ENCODE peak calls at places on chromosomes 7 and 10, in eight cellular contexts. F, E, O, V, L, X, I and P are unnamed samples.

GRCh38 chr7:17298102-17298839 is at the start of gene AHR:
- DNase-seq in F (peak), E (peak), O (peak), V (peak), L (peak), X (peak), I (peak), P (no peak)

GRCh38 chr7:19754521-19755116 is 18.8 kb downstream of the TMEM196 start:
- DNase-seq in F (no peak), E (peak), O (no peak), V (peak), L (peak), X (peak), I (no peak), P (no peak)

GRCh38 chr7:92767427-92767826 is 68.9 kb downstream of the CDK6 start:
- DNase-seq in F (no peak), E (peak), O (no peak), V (peak), L (no peak), X (no peak), I (no peak), P (no peak)

GRCh38 chr10:124078714-124079113 is 14.7 kb downstream of the CHST15 start:
- DNase-seq in F (no peak), E (no peak), O (no peak), V (no peak), L (no peak), X (no peak), I (no peak), P (no peak)

GRCh38 chr7:48114115-48114514 is 25.1 kb downstream of the UPP1 start:
- DNase-seq in F (no peak), E (no peak), O (no peak), V (no peak), L (no peak), X (no peak), I (no peak), P (no peak)

GRCh38 chr7:66247387-66248078 is 42.4 kb downstream of the TPST1 start:
- DNase-seq in F (no peak), E (no peak), O (no peak), V (no peak), L (no peak), X (no peak), I (no peak), P (no peak)

GRCh38 chr7:91496251-91496820 is 232.1 kb downstream of the FZD1 start:
- DNase-seq in F (no peak), E (no peak), O (no peak), V (no peak), L (no peak), X (no peak), I (no peak), P (no peak)

GRCh38 chr10:65570143-65571010 is 1355.5 kb upstream of the LRRTM3 start:
- DNase-seq in F (peak), E (peak), O (no peak), V (peak), L (peak), X (peak), I (no peak), P (no peak)

GRCh38 chr7:2257046-2257551 is 15.1 kb downstream of the NUDT1 start:
- DNase-seq in F (no peak), E (no peak), O (no peak), V (no peak), L (no peak), X (no peak), I (no peak), P (no peak)

GRCh38 chr10:27513451-27514191 is 9.5 kb downstream of the RAB18 start:
- DNase-seq in F (no peak), E (peak), O (no peak), V (peak), L (no peak), X (no peak), I (no peak), P (no peak)

GRCh38 chr10:24806262-24806661 is 82.6 kb upstream of the ARHGAP21 start:
- DNase-seq in F (no peak), E (no peak), O (no peak), V (no peak), L (no peak), X (no peak), I (no peak), P (no peak)

GRCh38 chr7:15490261-15490660 is 71.6 kb downstream of the AGMO start:
- DNase-seq in F (no peak), E (no peak), O (no peak), V (no peak), L (no peak), X (no peak), I (no peak), P (no peak)

GRCh38 chr7:77569514-77570232 is 32.6 kb downstream of the PTPN12 start:
- DNase-seq in F (no peak), E (peak), O (no peak), V (no peak), L (no peak), X (no peak), I (no peak), P (no peak)

GRCh38 chr7:23955145-23955544 is 245.1 kb downstream of the STK31 start:
- DNase-seq in F (no peak), E (no peak), O (no peak), V (no peak), L (no peak), X (no peak), I (no peak), P (no peak)

GRCh38 chr10:11416974-11417373 is 194.5 kb downstream of the USP6NL start:
- DNase-seq in F (no peak), E (no peak), O (no peak), V (no peak), L (no peak), X (no peak), I (no peak), P (no peak)

GRCh38 chr10:57657164-57657765 is 610.4 kb downstream of the IPMK start:
- DNase-seq in F (no peak), E (peak), O (no peak), V (peak), L (peak), X (peak), I (no peak), P (no peak)

GRCh38 chr7:7830122-7830878 is 111.9 kb upstream of the RPA3 start:
- DNase-seq in F (no peak), E (peak), O (no peak), V (no peak), L (no peak), X (no peak), I (no peak), P (no peak)

GRCh38 chr7:23467281-23467680 is 3.0 kb downstream of the IGF2BP3 start:
- DNase-seq in F (no peak), E (peak), O (no peak), V (no peak), L (no peak), X (no peak), I (no peak), P (no peak)

GRCh38 chr10:52682766-52683165 is 89.8 kb downstream of the MBL2 start:
- DNase-seq in F (no peak), E (peak), O (no peak), V (no peak), L (no peak), X (no peak), I (no peak), P (no peak)

GRCh38 chr7:1750541-1751021 is 80.5 kb downstream of the ELFN1 start:
- DNase-seq in F (no peak), E (no peak), O (no peak), V (no peak), L (no peak), X (no peak), I (no peak), P (no peak)

GRCh38 chr7:81210092-81211064 is 291.5 kb upstream of the SEMA3C start:
- DNase-seq in F (no peak), E (peak), O (no peak), V (peak), L (no peak), X (no peak), I (no peak), P (no peak)

GRCh38 chr10:26870766-26871165 is 10.0 kb upstream of the ABI1 start:
- DNase-seq in F (no peak), E (no peak), O (no peak), V (no peak), L (no peak), X (no peak), I (no peak), P (no peak)

GRCh38 chr10:18571076-18571475 is 80.3 kb downstream of the NSUN6 start:
- DNase-seq in F (no peak), E (no peak), O (no peak), V (no peak), L (no peak), X (no peak), I (no peak), P (no peak)

GRCh38 chr7:154720016-154720415 is 282.9 kb downstream of the PAXIP1 start:
- DNase-seq in F (no peak), E (no peak), O (no peak), V (no peak), L (no peak), X (no peak), I (no peak), P (no peak)

GRCh38 chr10:80861882-80862281 is 324.2 kb downstream of the SH2D4B start:
- DNase-seq in F (no peak), E (no peak), O (no peak), V (no peak), L (no peak), X (no peak), I (no peak), P (no peak)

GRCh38 chr10:944034-944831 is 12.7 kb upstream of the LARP4B start:
- DNase-seq in F (peak), E (peak), O (no peak), V (peak), L (no peak), X (no peak), I (no peak), P (no peak)

GRCh38 chr7:20327047-20327446 is 3.7 kb upstream of the ITGB8 start:
- DNase-seq in F (no peak), E (peak), O (no peak), V (peak), L (no peak), X (no peak), I (no peak), P (no peak)

GRCh38 chr10:71014021-71014782 is 125.8 kb upstream of the PCBD1 start:
- DNase-seq in F (no peak), E (no peak), O (no peak), V (no peak), L (no peak), X (no peak), I (no peak), P (no peak)
- TF ChIP-seq CTCF in F (no peak), E (no peak), O (no peak), V (no peak), L (no peak), X (no peak), I (no peak), P (no peak)

DNA sequence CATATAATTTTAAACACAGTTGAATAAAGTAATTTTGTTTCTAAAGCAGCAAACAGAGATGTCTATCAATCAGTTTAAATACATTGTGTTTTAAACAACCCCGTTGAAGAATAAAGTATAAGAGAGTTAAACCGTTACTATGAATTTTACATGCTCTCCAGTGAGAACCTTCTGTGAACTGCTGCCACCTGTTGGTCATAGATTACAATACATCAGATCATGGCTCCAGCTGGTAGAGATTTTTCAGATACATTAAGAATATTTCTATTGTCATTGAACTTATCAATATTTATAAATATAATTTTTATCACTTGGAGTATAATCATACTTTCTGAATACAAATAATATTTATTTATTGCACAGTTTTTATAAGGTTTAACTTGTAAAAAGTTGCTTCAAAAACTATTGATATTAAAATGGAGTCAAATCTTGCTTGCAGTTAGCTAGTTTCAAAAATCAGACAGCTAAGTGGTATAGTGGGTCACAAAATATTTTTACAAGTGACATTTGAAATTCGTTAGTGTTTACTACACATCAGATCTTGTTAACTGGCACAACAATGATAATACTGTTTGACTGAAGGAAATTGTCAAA is 561.1 kb upstream of the PHF14 start:
- DNase-seq in F (no peak), E (peak), O (no peak), V (peak), L (peak), X (peak), I (no peak), P (no peak)
- TF ChIP-seq CTCF in F (peak), E (peak), O (peak), V (peak), L (peak), X (peak), I (peak), P (peak)

GRCh38 chr7:73391396-73391795 is 42.2 kb upstream of the FZD9 start:
- DNase-seq in F (no peak), E (no peak), O (no peak), V (no peak), L (no peak), X (no peak), I (no peak), P (no peak)
- TF ChIP-seq CTCF in F (no peak), E (no peak), O (no peak), V (no peak), L (no peak), X (no peak), I (no peak), P (no peak)

DNA sequence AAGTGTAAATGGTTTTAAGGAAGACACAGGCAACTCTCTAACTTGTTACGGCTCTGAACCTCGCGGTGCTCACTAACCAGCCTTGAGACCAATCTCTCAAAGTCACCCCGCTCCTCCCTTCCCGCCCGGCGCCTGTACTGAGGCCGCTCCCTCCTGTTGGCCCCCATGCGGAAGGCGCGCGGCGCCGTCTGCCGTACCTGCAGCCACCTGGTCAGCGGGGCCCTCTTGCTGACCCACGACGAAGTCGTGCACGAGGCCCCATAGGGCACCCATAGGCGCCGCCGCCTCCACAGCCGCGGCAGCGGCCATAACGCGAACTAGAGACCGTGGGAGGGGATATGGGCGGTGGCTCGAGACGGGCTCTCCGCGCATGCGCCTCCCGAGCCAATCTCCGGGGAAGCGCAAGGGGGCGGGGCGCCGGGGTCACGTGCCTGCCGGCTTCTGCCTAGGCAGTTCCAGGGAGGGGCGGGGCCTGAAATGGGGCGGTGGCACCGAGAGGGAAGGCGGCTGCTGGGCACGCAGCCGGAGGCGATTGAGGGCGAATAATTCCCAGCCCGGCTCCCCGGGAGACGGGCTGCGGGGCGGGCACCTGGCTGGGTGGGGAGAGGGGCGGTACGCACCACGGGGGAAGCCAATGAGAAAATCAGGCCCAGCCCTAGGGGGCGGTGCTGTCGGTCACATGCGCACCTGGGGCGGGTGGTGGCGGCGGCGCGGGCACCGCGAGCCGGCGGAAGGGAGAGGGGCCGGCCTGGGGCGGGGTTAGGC is at the start of gene MMS19:
- DNase-seq in F (peak), E (peak), O (peak), V (peak), L (peak), X (peak), I (peak), P (peak)
- TF ChIP-seq CTCF in F (no peak), E (no peak), O (no peak), V (no peak), L (no peak), X (peak), I (no peak), P (no peak)

DNA sequence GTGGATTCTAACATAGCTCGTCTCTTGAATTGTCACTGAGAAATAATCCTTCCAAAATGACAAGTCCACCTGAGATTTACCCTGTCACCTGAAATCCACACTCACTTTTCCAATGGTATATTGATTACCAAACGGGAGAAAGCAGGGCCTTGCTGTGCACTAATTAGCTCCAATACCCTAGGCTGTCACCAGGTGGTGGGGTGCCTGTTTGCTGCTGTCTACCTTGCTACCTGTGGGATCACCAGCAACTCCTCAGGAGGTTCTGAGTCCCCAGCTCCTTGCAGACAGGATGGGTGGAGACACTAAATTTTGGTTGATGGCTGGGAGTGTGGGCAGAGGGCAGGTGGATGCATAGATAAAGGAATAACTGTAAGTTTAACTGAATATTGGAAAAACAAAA is 237.2 kb upstream of the ZNF32 start:
- DNase-seq in F (no peak), E (no peak), O (no peak), V (no peak), L (no peak), X (no peak), I (no peak), P (no peak)
- TF ChIP-seq CTCF in F (no peak), E (no peak), O (no peak), V (no peak), L (peak), X (no peak), I (no peak), P (no peak)

GRCh38 chr7:73611017-73611555 is 13.2 kb downstream of the MLXIPL start:
- DNase-seq in F (no peak), E (no peak), O (no peak), V (no peak), L (no peak), X (no peak), I (no peak), P (no peak)
- TF ChIP-seq CTCF in F (no peak), E (no peak), O (no peak), V (no peak), L (no peak), X (no peak), I (no peak), P (no peak)

DNA sequence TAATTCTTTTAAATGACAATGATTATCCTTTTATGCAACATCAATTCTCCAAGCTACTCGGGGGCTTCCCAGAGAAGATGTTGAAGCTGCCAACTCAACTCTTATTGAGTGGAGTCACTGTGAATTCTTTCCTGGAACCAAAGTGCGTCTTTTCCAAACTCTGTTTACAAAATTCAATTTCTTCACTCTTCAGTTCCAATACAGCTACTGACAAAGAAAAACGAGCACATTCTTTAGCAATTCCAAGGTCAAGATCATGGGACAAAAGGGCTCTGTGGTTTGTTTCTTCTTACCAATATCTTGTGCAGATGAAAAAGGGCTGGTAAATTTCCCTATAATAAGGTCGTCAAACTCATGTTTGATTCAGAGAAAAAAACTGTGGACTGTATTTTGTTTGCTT is 74.2 kb downstream of the FAS start:
- DNase-seq in F (no peak), E (peak), O (no peak), V (peak), L (no peak), X (no peak), I (no peak), P (no peak)
- TF ChIP-seq CTCF in F (no peak), E (no peak), O (no peak), V (no peak), L (no peak), X (no peak), I (no peak), P (no peak)

GRCh38 chr10:16853809-16854208 is 36.6 kb upstream of the RSU1 start:
- DNase-seq in F (no peak), E (no peak), O (no peak), V (no peak), L (no peak), X (no peak), I (no peak), P (no peak)

GRCh38 chr10:16856092-16856491 is 38.9 kb upstream of the RSU1 start:
- DNase-seq in F (no peak), E (no peak), O (no peak), V (no peak), L (no peak), X (no peak), I (no peak), P (no peak)

GRCh38 chr10:16854623-16855022 is 37.4 kb upstream of the RSU1 start:
- DNase-seq in F (no peak), E (peak), O (no peak), V (peak), L (no peak), X (no peak), I (no peak), P (no peak)

GRCh38 chr10:16856567-16856966 is 39.3 kb upstream of the RSU1 start:
- DNase-seq in F (no peak), E (peak), O (no peak), V (no peak), L (no peak), X (peak), I (no peak), P (no peak)

GRCh38 chr10:16853201-16853600 is 36.0 kb upstream of the RSU1 start:
- DNase-seq in F (no peak), E (peak), O (no peak), V (peak), L (no peak), X (no peak), I (no peak), P (no peak)
- TF ChIP-seq CTCF in F (no peak), E (peak), O (no peak), V (peak), L (peak), X (no peak), I (no peak), P (no peak)

DNA sequence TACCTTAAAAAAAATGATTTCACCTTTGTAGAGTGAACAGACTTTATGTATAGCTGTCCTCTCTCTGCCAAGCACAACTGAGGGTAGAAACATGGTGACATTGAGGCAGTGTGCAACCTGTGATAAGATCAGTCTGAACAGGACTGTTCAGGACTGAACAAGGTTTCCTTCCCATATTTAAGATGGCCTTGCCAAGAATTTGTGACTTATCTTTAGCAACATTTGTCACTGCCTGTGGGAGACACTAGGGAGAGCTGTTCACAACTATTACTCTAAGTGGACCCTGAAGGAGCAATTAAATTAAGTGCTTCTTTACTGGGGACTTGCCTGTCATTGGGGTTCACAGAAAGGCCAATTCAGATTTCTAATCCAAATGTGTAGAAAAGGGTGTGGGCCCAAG is 6.7 kb downstream of the OR13A1 start:
- DNase-seq in F (no peak), E (no peak), O (no peak), V (no peak), L (no peak), X (no peak), I (no peak), P (no peak)
- TF ChIP-seq CTCF in F (no peak), E (no peak), O (no peak), V (no peak), L (no peak), X (no peak), I (no peak), P (no peak)